ENCODE peak calls at places on chromosome 22, in seven cellular contexts. T is A549, Q is cardiac muscle cell, J is heart right ventricle, H is PC-3, P is Peyer's patch, A is H9. L is an unnamed sample. For H3K4me1, the result is how much of the 10 kb centered on the place peaks cover.

GRCh38 chr22:50225200-50225969 is 19.4 kb downstream of the TUBGCP6 start:
- DNase-seq in T (no peak), Q (no peak), J (no peak), H (no peak), P (no peak), A (no peak), L (no peak)

GRCh38 chr22:37165940-37166674 is 16.4 kb upstream of the IL2RB start:
- DNase-seq in T (no peak), Q (no peak), J (no peak), H (no peak), P (no peak), A (no peak), L (no peak)

GRCh38 chr22:48921411-48921903 is 906.2 kb downstream of the BRD1 start:
- DNase-seq in T (no peak), Q (no peak), J (no peak), H (no peak), P (no peak), A (no peak), L (no peak)

GRCh38 chr22:21646608-21647590 is 4.8 kb downstream of the SDF2L1 start:
- DNase-seq in T (peak), Q (peak), J (peak), H (peak), P (peak), A (peak), L (peak)

GRCh38 chr22:50674606-50675552 is 2.3 kb downstream of the SHANK3 start:
- DNase-seq in T (peak), Q (peak), J (no peak), H (peak), P (peak), A (peak), L (peak)

GRCh38 chr22:12601870-12602779 is 2925.9 kb upstream of the OR11H1 start:
- DNase-seq in T (no peak), Q (no peak), J (no peak), H (no peak), P (no peak), A (no peak), L (no peak)

GRCh38 chr22:50414476-50415248 is 60.2 kb downstream of the SBF1 start:
- DNase-seq in T (no peak), Q (no peak), J (no peak), H (no peak), P (no peak), A (no peak), L (no peak)

GRCh38 chr22:48886604-48887393 is 940.9 kb downstream of the BRD1 start:
- DNase-seq in T (no peak), Q (no peak), J (no peak), H (no peak), P (peak), A (peak), L (no peak)

GRCh38 chr22:43343262-43343988 is at the start of gene SCUBE1:
- DNase-seq in T (peak), Q (peak), J (peak), H (peak), P (peak), A (peak), L (peak)

GRCh38 chr22:37496651-37497599 is 10.7 kb upstream of the MFNG start:
- DNase-seq in T (peak), Q (peak), J (no peak), H (peak), P (no peak), A (peak), L (peak)

GRCh38 chr22:48960981-48961655 is 866.6 kb downstream of the BRD1 start:
- DNase-seq in T (no peak), Q (no peak), J (no peak), H (no peak), P (peak), A (peak), L (peak)

GRCh38 chr22:49010086-49010863 is 817.4 kb downstream of the BRD1 start:
- DNase-seq in T (no peak), Q (no peak), J (no peak), H (no peak), P (no peak), A (peak), L (no peak)

GRCh38 chr22:20463324-20464095 is 25.9 kb upstream of the SCARF2 start:
- DNase-seq in T (no peak), Q (no peak), J (no peak), H (no peak), P (no peak), A (no peak), L (no peak)

GRCh38 chr22:38572065-38572464 is 2.1 kb upstream of the DMC1 start:
- DNase-seq in T (peak), Q (peak), J (peak), H (peak), P (no peak), A (no peak), L (peak)

GRCh38 chr22:29073618-29074275 is 912 bp downstream of the KREMEN1 start:
- DNase-seq in T (no peak), Q (peak), J (peak), H (no peak), P (peak), A (peak), L (peak)

GRCh38 chr22:36363378-36363931 is 24.3 kb downstream of the MYH9 start:
- DNase-seq in T (no peak), Q (no peak), J (no peak), H (peak), P (no peak), A (no peak), L (no peak)

GRCh38 chr22:33327348-33327860 is 269.2 kb upstream of the SYN3 start:
- DNase-seq in T (no peak), Q (no peak), J (no peak), H (no peak), P (no peak), A (no peak), L (no peak)

GRCh38 chr22:46929046-46929688 is 166.7 kb downstream of the TBC1D22A start:
- DNase-seq in T (no peak), Q (no peak), J (no peak), H (no peak), P (no peak), A (no peak), L (no peak)

GRCh38 chr22:37054078-37054440 is 2.5 kb downstream of the KCTD17 start:
- DNase-seq in T (no peak), Q (no peak), J (no peak), H (no peak), P (no peak), A (no peak), L (no peak)

GRCh38 chr22:38417252-38418060 is 37.5 kb downstream of the KCNJ4 start:
- DNase-seq in T (no peak), Q (no peak), J (no peak), H (no peak), P (no peak), A (no peak), L (no peak)

GRCh38 chr22:39097098-39098020 is at the start of gene APOBEC3H:
- DNase-seq in T (no peak), Q (peak), J (peak), H (peak), P (no peak), A (no peak), L (no peak)

DNA sequence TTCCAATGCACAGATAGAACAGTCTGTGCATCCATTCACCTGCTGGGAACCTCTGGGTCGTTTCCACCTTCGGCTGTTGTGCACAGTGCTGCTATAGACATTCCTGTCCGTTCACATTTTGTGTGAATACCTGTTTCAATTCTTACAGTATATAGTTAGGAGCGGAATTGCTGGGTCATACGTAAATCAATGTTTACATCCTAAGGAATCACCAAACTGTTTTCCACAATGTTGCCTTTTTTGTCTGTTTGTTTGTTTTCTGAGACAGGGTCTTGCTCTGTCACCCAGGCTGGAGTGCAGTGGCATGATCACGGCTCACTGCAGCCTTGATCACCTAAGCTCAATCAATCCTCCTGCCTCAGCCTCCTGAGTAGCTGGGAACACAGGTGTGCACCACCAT is 158.3 kb downstream of the CRYBB2 start:
- DNase-seq in T (no peak), Q (no peak), J (no peak), H (no peak), P (no peak), A (no peak), L (no peak)
- TF ChIP-seq CTCF in T (no peak), Q (no peak), J (no peak), H (no peak), P (no peak), A (no peak), L (no peak)

DNA sequence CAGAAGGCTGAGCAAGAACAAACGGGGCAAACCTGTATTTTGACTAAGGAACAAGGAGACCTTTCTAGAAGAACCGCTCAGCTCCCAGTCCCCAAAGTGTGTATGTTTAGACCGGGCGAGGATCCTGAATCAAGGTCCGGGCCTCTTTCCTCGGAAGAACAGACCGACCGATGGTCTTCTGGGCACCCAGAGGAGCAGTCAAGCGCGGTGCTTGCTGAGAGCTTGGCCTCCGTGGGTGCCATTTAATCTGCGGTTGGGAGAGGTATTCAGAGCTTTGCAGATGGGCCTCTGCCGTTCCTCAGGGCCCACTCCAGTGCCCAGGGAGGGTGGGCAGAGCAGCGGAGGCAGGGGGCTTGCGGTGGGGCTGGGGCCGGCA is 26.5 kb upstream of the ATXN10 start:
- DNase-seq in T (no peak), Q (no peak), J (no peak), H (no peak), P (no peak), A (no peak), L (no peak)
- H3K4me1 ChIP-seq in T (under half), Q (under half), J (under half), H (under half), P (under half), A (under half), L (under half)

DNA sequence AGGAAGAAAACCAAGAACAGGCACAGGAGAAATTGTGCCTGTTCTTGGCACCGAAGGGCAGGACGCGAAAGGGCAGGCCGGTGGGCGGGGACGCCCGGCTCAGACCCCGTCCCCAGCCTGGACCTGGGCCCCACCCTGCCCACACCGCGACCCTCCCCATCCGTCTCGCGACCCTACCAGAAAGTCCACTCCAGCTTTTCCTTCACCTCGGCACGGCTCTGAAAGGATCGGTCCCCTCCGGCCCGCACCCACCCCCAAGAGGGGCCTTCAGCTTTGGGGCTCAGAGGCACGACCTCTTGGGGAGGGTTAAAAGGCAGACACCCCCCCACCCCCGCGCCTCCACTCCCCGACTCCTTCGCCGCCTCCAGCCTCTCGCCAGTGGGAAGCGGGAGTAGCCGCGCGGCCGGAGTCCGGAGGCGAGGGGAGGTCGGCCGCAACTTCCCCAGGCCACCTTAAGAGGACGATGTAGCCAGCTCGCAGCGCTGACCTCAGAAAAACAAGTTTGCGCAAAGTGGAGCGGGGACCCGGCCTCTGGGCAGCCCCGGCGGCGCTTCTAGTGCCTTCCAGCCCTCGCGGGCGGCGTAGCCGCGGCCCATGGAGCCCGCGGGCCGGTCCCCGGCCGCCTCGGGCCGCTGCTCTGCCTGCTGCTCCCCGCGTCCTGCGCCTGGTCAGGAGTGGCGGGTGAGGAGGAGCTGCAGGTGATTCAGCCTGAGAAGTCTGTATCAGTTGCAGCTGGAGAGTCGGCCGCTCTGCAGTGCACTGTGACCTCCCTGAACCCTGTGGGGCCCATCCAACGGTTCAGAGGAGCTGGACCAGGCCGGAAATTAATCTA is 4.3 kb downstream of the SEC14L6 start:
- DNase-seq in T (no peak), Q (peak), J (no peak), H (no peak), P (no peak), A (peak), L (no peak)
- TF ChIP-seq CTCF in T (no peak), Q (no peak), J (no peak), H (no peak), P (no peak), A (no peak), L (no peak)

GRCh38 chr22:40107244-40107643 is 70.5 kb upstream of the TNRC6B start:
- DNase-seq in T (no peak), Q (no peak), J (no peak), H (no peak), P (no peak), A (no peak), L (no peak)

GRCh38 chr22:40114411-40114810 is 63.3 kb upstream of the TNRC6B start:
- DNase-seq in T (no peak), Q (no peak), J (no peak), H (no peak), P (no peak), A (no peak), L (no peak)

GRCh38 chr22:40112595-40112994 is 65.1 kb upstream of the TNRC6B start:
- DNase-seq in T (no peak), Q (no peak), J (no peak), H (no peak), P (no peak), A (no peak), L (no peak)

GRCh38 chr22:40107756-40108437 is 69.8 kb upstream of the TNRC6B start:
- DNase-seq in T (no peak), Q (peak), J (peak), H (peak), P (peak), A (no peak), L (no peak)

GRCh38 chr22:40111451-40111850 is 66.3 kb upstream of the TNRC6B start:
- DNase-seq in T (no peak), Q (no peak), J (no peak), H (no peak), P (no peak), A (no peak), L (no peak)
- H3K4me1 ChIP-seq in T (under half), Q (under half), J (under half), H (under half), P (under half), A (under half), L (under half)

GRCh38 chr22:17523925-17524324 is 39.4 kb upstream of the SLC25A18 start:
- DNase-seq in T (no peak), Q (peak), J (no peak), H (no peak), P (no peak), A (no peak), L (no peak)
- TF ChIP-seq CTCF in T (no peak), Q (no peak), J (no peak), H (no peak), P (no peak), A (no peak), L (no peak)

GRCh38 chr22:35352214-35353111 is 28.4 kb upstream of the HMOX1 start:
- DNase-seq in T (peak), Q (no peak), J (peak), H (peak), P (no peak), A (peak), L (no peak)
- H3K4me1 ChIP-seq in T (under half), Q (under half), J (under half), H (under half), P (under half), A (under half), L (under half)

GRCh38 chr22:24177045-24177444 is 4.2 kb upstream of the SUSD2 start:
- DNase-seq in T (no peak), Q (no peak), J (no peak), H (no peak), P (no peak), A (no peak), L (no peak)

GRCh38 chr22:24179478-24180210 is 1.6 kb upstream of the SUSD2 start:
- DNase-seq in T (no peak), Q (no peak), J (no peak), H (no peak), P (no peak), A (no peak), L (no peak)

GRCh38 chr22:24178021-24178431 is 3.3 kb upstream of the SUSD2 start:
- DNase-seq in T (no peak), Q (no peak), J (no peak), H (no peak), P (no peak), A (no peak), L (no peak)

GRCh38 chr22:24177456-24177855 is 3.8 kb upstream of the SUSD2 start:
- DNase-seq in T (no peak), Q (no peak), J (no peak), H (no peak), P (no peak), A (no peak), L (no peak)

DNA sequence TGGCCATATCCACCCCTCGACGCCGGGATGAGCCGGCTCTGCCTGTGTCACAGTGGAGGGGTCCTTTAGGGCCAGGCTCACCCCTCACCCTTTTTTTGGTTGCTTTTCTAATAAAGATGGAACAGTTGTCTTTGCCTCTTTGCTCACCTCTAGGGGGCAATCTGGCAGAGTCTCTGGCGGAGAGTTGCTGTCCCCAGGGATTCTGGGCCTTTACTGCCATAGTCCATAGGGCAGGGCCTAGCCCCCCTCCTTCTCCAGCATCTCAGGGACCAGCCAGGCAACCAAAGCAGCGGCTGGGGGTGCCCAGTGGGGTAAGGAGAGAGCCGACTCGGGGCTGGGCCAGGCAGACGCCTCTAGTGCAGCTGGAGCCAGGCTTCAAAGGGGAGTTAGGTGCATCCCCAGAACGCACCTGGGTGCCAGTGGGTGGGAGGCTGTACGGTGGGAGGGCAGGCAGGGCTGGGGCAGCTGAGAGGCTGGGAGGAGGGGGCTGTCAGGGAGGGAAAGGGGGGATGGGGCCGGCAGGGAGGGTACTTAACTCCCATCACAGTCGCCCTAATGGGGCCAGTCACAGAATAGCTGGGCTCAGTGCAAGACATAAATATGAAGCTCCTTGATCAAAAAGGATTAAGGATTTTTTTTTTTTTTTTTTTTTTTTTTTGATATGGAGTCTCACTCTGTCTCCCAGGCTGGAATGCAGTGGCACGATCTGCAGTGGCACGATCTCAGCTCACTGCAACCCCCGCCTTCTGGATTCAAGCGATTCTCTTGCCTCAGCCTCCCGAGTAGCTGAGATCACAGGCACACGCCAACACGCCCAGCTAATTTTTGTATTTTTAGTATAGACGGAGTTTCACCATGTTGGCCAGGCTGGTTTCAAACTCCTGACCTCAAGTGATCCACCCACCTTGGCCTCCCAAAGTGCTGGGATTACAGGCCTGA is 2.5 kb upstream of the SUSD2 start:
- DNase-seq in T (no peak), Q (no peak), J (no peak), H (no peak), P (no peak), A (peak), L (peak)
- TF ChIP-seq CTCF in T (peak), Q (peak), J (peak), H (peak), P (peak), A (peak), L (peak)

GRCh38 chr22:22702874-22703570 is 58.6 kb downstream of the GGTLC2 start:
- DNase-seq in T (no peak), Q (no peak), J (no peak), H (no peak), P (no peak), A (no peak), L (no peak)
- H3K4me1 ChIP-seq in T (under half), Q (under half), J (under half), H (under half), P (under half), A (under half), L (under half)

L was measured in A673.